ENCODE peak calls at places on chromosomes 16 and 17, in nine cellular contexts. One of them, this sample, is unnamed.

GRCh38 chr16:68257906-68258800 is 6.2 kb upstream of the SLC7A6 start:
- DNase-seq in brain microvascular endothelial cell: peak
- DNase-seq in fibroblast of the aortic adventitia: no peak
- DNase-seq in upper lobe of right lung: peak
- DNase-seq in pancreas: no peak
- DNase-seq in psoas muscle: no peak
- DNase-seq in ascending aorta: no peak
- DNase-seq in cardiac muscle cell: no peak
- DNase-seq in heart left ventricle: no peak
- DNase-seq in this sample: peak

GRCh38 chr17:45228121-45228941 is 6.6 kb downstream of the FMNL1 start:
- DNase-seq in brain microvascular endothelial cell: no peak
- DNase-seq in fibroblast of the aortic adventitia: no peak
- DNase-seq in upper lobe of right lung: no peak
- DNase-seq in pancreas: peak
- DNase-seq in psoas muscle: no peak
- DNase-seq in ascending aorta: no peak
- DNase-seq in cardiac muscle cell: no peak
- DNase-seq in heart left ventricle: no peak
- DNase-seq in this sample: no peak

GRCh38 chr17:43845772-43846171 is 1.2 kb upstream of the CD300LG start:
- DNase-seq in brain microvascular endothelial cell: no peak
- DNase-seq in fibroblast of the aortic adventitia: no peak
- DNase-seq in upper lobe of right lung: no peak
- DNase-seq in pancreas: no peak
- DNase-seq in psoas muscle: no peak
- DNase-seq in ascending aorta: no peak
- DNase-seq in cardiac muscle cell: no peak
- DNase-seq in heart left ventricle: no peak
- DNase-seq in this sample: no peak

GRCh38 chr17:63972796-63973195 is at the start of gene SCN4A:
- DNase-seq in brain microvascular endothelial cell: no peak
- DNase-seq in fibroblast of the aortic adventitia: no peak
- DNase-seq in upper lobe of right lung: no peak
- DNase-seq in pancreas: no peak
- DNase-seq in psoas muscle: no peak
- DNase-seq in ascending aorta: no peak
- DNase-seq in cardiac muscle cell: no peak
- DNase-seq in heart left ventricle: no peak
- DNase-seq in this sample: no peak

GRCh38 chr17:19332371-19333131 is 30.0 kb downstream of the B9D1 start:
- DNase-seq in brain microvascular endothelial cell: no peak
- DNase-seq in fibroblast of the aortic adventitia: no peak
- DNase-seq in upper lobe of right lung: peak
- DNase-seq in pancreas: no peak
- DNase-seq in psoas muscle: no peak
- DNase-seq in ascending aorta: peak
- DNase-seq in cardiac muscle cell: no peak
- DNase-seq in heart left ventricle: no peak
- DNase-seq in this sample: no peak

GRCh38 chr16:30369091-30369937 is 980 bp downstream of the TBC1D10B start:
- DNase-seq in brain microvascular endothelial cell: no peak
- DNase-seq in fibroblast of the aortic adventitia: no peak
- DNase-seq in upper lobe of right lung: no peak
- DNase-seq in pancreas: no peak
- DNase-seq in psoas muscle: no peak
- DNase-seq in ascending aorta: no peak
- DNase-seq in cardiac muscle cell: peak
- DNase-seq in heart left ventricle: no peak
- DNase-seq in this sample: no peak

GRCh38 chr16:83725313-83725712 is 82.5 kb upstream of the HSBP1 start:
- DNase-seq in brain microvascular endothelial cell: no peak
- DNase-seq in fibroblast of the aortic adventitia: no peak
- DNase-seq in upper lobe of right lung: no peak
- DNase-seq in pancreas: no peak
- DNase-seq in psoas muscle: no peak
- DNase-seq in ascending aorta: no peak
- DNase-seq in cardiac muscle cell: no peak
- DNase-seq in heart left ventricle: no peak
- DNase-seq in this sample: no peak

GRCh38 chr17:57251211-57251787 is 5.0 kb upstream of the MSI2 start:
- DNase-seq in brain microvascular endothelial cell: no peak
- DNase-seq in fibroblast of the aortic adventitia: no peak
- DNase-seq in upper lobe of right lung: no peak
- DNase-seq in pancreas: no peak
- DNase-seq in psoas muscle: no peak
- DNase-seq in ascending aorta: no peak
- DNase-seq in cardiac muscle cell: no peak
- DNase-seq in heart left ventricle: no peak
- DNase-seq in this sample: no peak

GRCh38 chr16:546909-547770 is 13.1 kb upstream of the PRR35 start:
- DNase-seq in brain microvascular endothelial cell: no peak
- DNase-seq in fibroblast of the aortic adventitia: peak
- DNase-seq in upper lobe of right lung: peak
- DNase-seq in pancreas: peak
- DNase-seq in psoas muscle: peak
- DNase-seq in ascending aorta: no peak
- DNase-seq in cardiac muscle cell: peak
- DNase-seq in heart left ventricle: peak
- DNase-seq in this sample: no peak

GRCh38 chr17:17722906-17723353 is 41.7 kb downstream of the RAI1 start:
- DNase-seq in brain microvascular endothelial cell: no peak
- DNase-seq in fibroblast of the aortic adventitia: no peak
- DNase-seq in upper lobe of right lung: no peak
- DNase-seq in pancreas: no peak
- DNase-seq in psoas muscle: no peak
- DNase-seq in ascending aorta: no peak
- DNase-seq in cardiac muscle cell: no peak
- DNase-seq in heart left ventricle: no peak
- DNase-seq in this sample: no peak

GRCh38 chr17:35022536-35023063 is 40.9 kb downstream of the RFFL start:
- DNase-seq in brain microvascular endothelial cell: peak
- DNase-seq in fibroblast of the aortic adventitia: peak
- DNase-seq in upper lobe of right lung: peak
- DNase-seq in pancreas: peak
- DNase-seq in psoas muscle: peak
- DNase-seq in ascending aorta: peak
- DNase-seq in cardiac muscle cell: peak
- DNase-seq in heart left ventricle: peak
- DNase-seq in this sample: no peak
- TF ChIP-seq CTCF in brain microvascular endothelial cell: peak
- TF ChIP-seq CTCF in fibroblast of the aortic adventitia: peak
- TF ChIP-seq CTCF in upper lobe of right lung: peak
- TF ChIP-seq CTCF in pancreas: no peak
- TF ChIP-seq CTCF in psoas muscle: no peak
- TF ChIP-seq CTCF in ascending aorta: no peak
- TF ChIP-seq CTCF in cardiac muscle cell: peak
- TF ChIP-seq CTCF in heart left ventricle: peak
- TF ChIP-seq CTCF in this sample: no peak

DNA sequence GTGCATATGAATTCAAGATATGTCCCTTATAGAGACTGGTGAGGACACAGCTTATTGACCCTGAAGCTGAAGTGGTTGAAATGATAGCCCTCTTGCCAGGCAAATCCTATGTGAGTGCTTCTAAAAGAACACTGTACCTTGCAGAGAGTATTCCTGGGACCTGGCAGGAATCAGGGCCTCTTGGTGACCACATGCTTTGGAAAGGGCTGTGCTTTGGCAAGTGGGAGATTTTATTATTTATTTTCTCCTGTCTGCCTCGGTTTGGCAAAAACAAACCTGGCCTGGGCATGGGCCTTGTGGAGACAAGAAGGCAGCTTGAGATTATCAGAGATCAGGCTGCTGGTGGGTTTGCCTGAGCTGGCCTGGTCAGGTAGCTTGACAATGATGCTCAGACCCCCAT is 24.6 kb downstream of the ABCC1 start:
- DNase-seq in brain microvascular endothelial cell: no peak
- DNase-seq in fibroblast of the aortic adventitia: no peak
- DNase-seq in upper lobe of right lung: no peak
- DNase-seq in pancreas: no peak
- DNase-seq in psoas muscle: no peak
- DNase-seq in ascending aorta: no peak
- DNase-seq in cardiac muscle cell: no peak
- DNase-seq in heart left ventricle: no peak
- DNase-seq in this sample: no peak
- TF ChIP-seq CTCF in brain microvascular endothelial cell: no peak
- TF ChIP-seq CTCF in fibroblast of the aortic adventitia: no peak
- TF ChIP-seq CTCF in upper lobe of right lung: no peak
- TF ChIP-seq CTCF in pancreas: no peak
- TF ChIP-seq CTCF in psoas muscle: no peak
- TF ChIP-seq CTCF in ascending aorta: no peak
- TF ChIP-seq CTCF in cardiac muscle cell: no peak
- TF ChIP-seq CTCF in heart left ventricle: no peak
- TF ChIP-seq CTCF in this sample: no peak

GRCh38 chr16:23773339-23773738 is 18.5 kb downstream of the CHP2 start:
- DNase-seq in brain microvascular endothelial cell: no peak
- DNase-seq in fibroblast of the aortic adventitia: no peak
- DNase-seq in upper lobe of right lung: no peak
- DNase-seq in pancreas: no peak
- DNase-seq in psoas muscle: no peak
- DNase-seq in ascending aorta: no peak
- DNase-seq in cardiac muscle cell: no peak
- DNase-seq in heart left ventricle: no peak
- DNase-seq in this sample: no peak
- TF ChIP-seq CTCF in brain microvascular endothelial cell: no peak
- TF ChIP-seq CTCF in fibroblast of the aortic adventitia: no peak
- TF ChIP-seq CTCF in upper lobe of right lung: no peak
- TF ChIP-seq CTCF in pancreas: no peak
- TF ChIP-seq CTCF in psoas muscle: no peak
- TF ChIP-seq CTCF in ascending aorta: no peak
- TF ChIP-seq CTCF in cardiac muscle cell: no peak
- TF ChIP-seq CTCF in heart left ventricle: no peak
- TF ChIP-seq CTCF in this sample: no peak

DNA sequence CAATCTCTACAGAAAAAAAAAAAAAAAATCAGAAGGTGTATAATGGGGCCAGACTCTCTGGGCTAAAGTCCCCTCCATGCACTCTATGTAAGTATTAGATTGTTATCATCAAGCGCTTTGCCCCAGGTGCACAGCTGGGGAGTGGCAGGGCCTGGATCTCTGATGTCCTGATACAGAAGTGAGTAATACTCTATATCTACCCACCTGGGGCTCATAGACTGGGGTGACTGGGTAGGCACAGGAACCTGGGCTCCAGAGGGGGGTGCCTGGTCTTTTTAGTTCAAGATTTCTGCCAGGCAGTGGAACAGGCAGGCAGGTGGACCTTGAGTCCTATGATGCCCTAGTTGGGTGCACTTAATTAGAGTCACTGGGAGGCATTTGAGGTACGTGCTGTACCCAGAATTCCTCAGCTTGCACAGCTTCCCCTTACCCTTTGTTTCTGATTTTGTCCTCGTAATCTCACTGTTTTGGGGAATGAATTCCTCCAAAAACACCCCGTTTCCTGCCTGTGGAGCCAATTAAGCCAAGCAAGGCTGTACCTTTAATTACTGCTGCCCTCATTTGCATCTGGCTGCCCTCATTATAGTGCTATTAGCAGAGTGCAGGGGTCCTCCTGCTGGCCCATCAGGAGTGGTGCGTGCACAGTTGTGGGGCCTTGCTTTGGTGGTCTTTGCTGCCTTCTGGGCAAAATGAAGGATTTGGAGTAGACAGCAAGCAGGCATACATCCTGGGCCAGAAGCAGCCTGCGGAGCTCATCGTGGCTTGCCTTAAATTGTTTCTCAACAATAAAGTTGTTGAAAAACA is 239.0 kb downstream of the SNX29 start:
- DNase-seq in brain microvascular endothelial cell: no peak
- DNase-seq in fibroblast of the aortic adventitia: no peak
- DNase-seq in upper lobe of right lung: no peak
- DNase-seq in pancreas: no peak
- DNase-seq in psoas muscle: no peak
- DNase-seq in ascending aorta: no peak
- DNase-seq in cardiac muscle cell: peak
- DNase-seq in heart left ventricle: no peak
- DNase-seq in this sample: no peak
- TF ChIP-seq CTCF in brain microvascular endothelial cell: peak
- TF ChIP-seq CTCF in fibroblast of the aortic adventitia: peak
- TF ChIP-seq CTCF in upper lobe of right lung: no peak
- TF ChIP-seq CTCF in pancreas: no peak
- TF ChIP-seq CTCF in psoas muscle: no peak
- TF ChIP-seq CTCF in ascending aorta: no peak
- TF ChIP-seq CTCF in cardiac muscle cell: peak
- TF ChIP-seq CTCF in heart left ventricle: peak
- TF ChIP-seq CTCF in this sample: peak

DNA sequence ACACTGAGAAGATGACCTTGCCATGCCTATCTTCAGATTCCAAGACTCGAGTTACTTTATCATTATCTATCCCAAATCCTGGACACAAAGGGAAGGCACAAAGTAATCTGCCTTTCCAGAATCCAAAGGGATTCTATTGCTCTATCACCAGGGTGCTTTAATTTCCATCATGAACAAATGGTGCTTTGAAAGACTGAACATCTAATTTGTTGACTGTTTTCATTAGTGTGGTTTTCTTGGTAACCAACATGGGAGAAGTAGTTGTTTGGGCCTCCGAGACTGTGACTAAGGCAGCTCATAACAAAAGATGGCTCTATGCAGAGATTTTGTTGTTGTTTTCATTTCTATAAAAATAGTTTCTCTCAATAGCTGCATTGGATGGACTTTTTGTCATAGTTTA is 441.0 kb upstream of the SOX9 start:
- DNase-seq in brain microvascular endothelial cell: no peak
- DNase-seq in fibroblast of the aortic adventitia: no peak
- DNase-seq in upper lobe of right lung: no peak
- DNase-seq in pancreas: no peak
- DNase-seq in psoas muscle: no peak
- DNase-seq in ascending aorta: no peak
- DNase-seq in cardiac muscle cell: no peak
- DNase-seq in heart left ventricle: no peak
- DNase-seq in this sample: no peak
- TF ChIP-seq CTCF in brain microvascular endothelial cell: no peak
- TF ChIP-seq CTCF in fibroblast of the aortic adventitia: no peak
- TF ChIP-seq CTCF in upper lobe of right lung: no peak
- TF ChIP-seq CTCF in pancreas: no peak
- TF ChIP-seq CTCF in psoas muscle: no peak
- TF ChIP-seq CTCF in ascending aorta: no peak
- TF ChIP-seq CTCF in cardiac muscle cell: no peak
- TF ChIP-seq CTCF in heart left ventricle: no peak
- TF ChIP-seq CTCF in this sample: no peak

GRCh38 chr17:34474706-34475105 is 104.7 kb upstream of the TMEM132E start:
- DNase-seq in brain microvascular endothelial cell: no peak
- DNase-seq in fibroblast of the aortic adventitia: no peak
- DNase-seq in upper lobe of right lung: no peak
- DNase-seq in pancreas: no peak
- DNase-seq in psoas muscle: no peak
- DNase-seq in ascending aorta: no peak
- DNase-seq in cardiac muscle cell: no peak
- DNase-seq in heart left ventricle: no peak
- DNase-seq in this sample: no peak
- TF ChIP-seq CTCF in brain microvascular endothelial cell: no peak
- TF ChIP-seq CTCF in fibroblast of the aortic adventitia: no peak
- TF ChIP-seq CTCF in upper lobe of right lung: no peak
- TF ChIP-seq CTCF in pancreas: no peak
- TF ChIP-seq CTCF in psoas muscle: no peak
- TF ChIP-seq CTCF in ascending aorta: no peak
- TF ChIP-seq CTCF in cardiac muscle cell: no peak
- TF ChIP-seq CTCF in heart left ventricle: no peak
- TF ChIP-seq CTCF in this sample: no peak

DNA sequence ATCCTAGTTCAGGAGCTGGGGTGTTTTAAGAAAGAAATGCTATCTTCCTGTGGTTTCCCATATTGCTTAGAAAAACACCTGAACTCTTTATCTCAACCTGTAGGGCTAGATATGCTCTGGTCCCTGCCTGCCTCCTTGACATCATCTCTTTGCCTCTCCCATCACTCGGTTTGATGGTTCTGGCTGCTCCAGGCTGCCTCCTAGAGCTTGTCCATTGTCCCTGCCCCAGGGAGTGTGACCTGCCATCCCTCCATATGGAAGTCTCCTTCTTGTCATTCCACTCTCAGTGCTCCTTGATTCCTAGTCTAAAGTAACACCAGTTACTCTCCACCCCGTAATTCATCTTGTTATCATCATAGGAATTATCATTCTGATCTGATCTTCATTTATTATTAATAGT is 369.0 kb upstream of the EEF2KMT start:
- DNase-seq in brain microvascular endothelial cell: no peak
- DNase-seq in fibroblast of the aortic adventitia: no peak
- DNase-seq in upper lobe of right lung: no peak
- DNase-seq in pancreas: no peak
- DNase-seq in psoas muscle: no peak
- DNase-seq in ascending aorta: no peak
- DNase-seq in cardiac muscle cell: no peak
- DNase-seq in heart left ventricle: no peak
- DNase-seq in this sample: no peak
- TF ChIP-seq CTCF in brain microvascular endothelial cell: no peak
- TF ChIP-seq CTCF in fibroblast of the aortic adventitia: no peak
- TF ChIP-seq CTCF in upper lobe of right lung: no peak
- TF ChIP-seq CTCF in pancreas: no peak
- TF ChIP-seq CTCF in psoas muscle: no peak
- TF ChIP-seq CTCF in ascending aorta: no peak
- TF ChIP-seq CTCF in cardiac muscle cell: no peak
- TF ChIP-seq CTCF in heart left ventricle: no peak
- TF ChIP-seq CTCF in this sample: no peak

This sample was measured in Calu3.